ENCODE peak calls at places on chromosomes 13 and 19, in five cellular contexts. One of them, this sample, is unnamed.

GRCh38 chr19:42352216-42352892 is 26.9 kb downstream of the MEGF8 start:
- DNase-seq in H9: no peak
- DNase-seq in AG09309: no peak
- DNase-seq in GM10248: peak; percentile 57
- DNase-seq in RWPE1: no peak
- DNase-seq in this sample: peak; percentile 51

GRCh38 chr13:20126460-20127262 is 34.2 kb downstream of the GJA3 start:
- DNase-seq in H9: peak; percentile 27
- DNase-seq in AG09309: no peak
- DNase-seq in GM10248: no peak
- DNase-seq in RWPE1: no peak
- DNase-seq in this sample: no peak

GRCh38 chr13:77330009-77330471 is 3.1 kb upstream of the MYCBP2 start:
- DNase-seq in H9: no peak
- DNase-seq in AG09309: no peak
- DNase-seq in GM10248: no peak
- DNase-seq in RWPE1: no peak
- DNase-seq in this sample: no peak

GRCh38 chr13:98990701-98991100 is 12.8 kb upstream of the DOCK9 start:
- DNase-seq in H9: no peak
- DNase-seq in AG09309: no peak
- DNase-seq in GM10248: no peak
- DNase-seq in RWPE1: no peak
- DNase-seq in this sample: no peak

GRCh38 chr13:26208292-26208691 is 13.8 kb downstream of the RNF6 start:
- DNase-seq in H9: no peak
- DNase-seq in AG09309: no peak
- DNase-seq in GM10248: no peak
- DNase-seq in RWPE1: no peak
- DNase-seq in this sample: no peak

GRCh38 chr19:58003153-58003828 is 671 bp upstream of the ZNF606 start:
- DNase-seq in H9: peak; percentile 36
- DNase-seq in AG09309: no peak
- DNase-seq in GM10248: no peak
- DNase-seq in RWPE1: no peak
- DNase-seq in this sample: no peak

GRCh38 chr19:15294591-15294990 is 37.7 kb downstream of the BRD4 start:
- DNase-seq in H9: no peak
- DNase-seq in AG09309: no peak
- DNase-seq in GM10248: no peak
- DNase-seq in RWPE1: no peak
- DNase-seq in this sample: no peak

GRCh38 chr13:104816716-104817115 is 1718.7 kb downstream of the EFNB2 start:
- DNase-seq in H9: no peak
- DNase-seq in AG09309: no peak
- DNase-seq in GM10248: no peak
- DNase-seq in RWPE1: no peak
- DNase-seq in this sample: no peak

GRCh38 chr19:35153701-35154534 is 617 bp upstream of the FXYD5 start:
- DNase-seq in H9: peak; percentile 71
- DNase-seq in AG09309: no peak
- DNase-seq in GM10248: peak; percentile 81
- DNase-seq in RWPE1: peak; percentile 49
- DNase-seq in this sample: peak; percentile 82

GRCh38 chr13:40910324-40911050 is 108.6 kb downstream of the ELF1 start:
- DNase-seq in H9: no peak
- DNase-seq in AG09309: no peak
- DNase-seq in GM10248: no peak
- DNase-seq in RWPE1: peak; percentile 15
- DNase-seq in this sample: peak; percentile 30

GRCh38 chr13:92413452-92413851 is 813.2 kb upstream of the GPC6 start:
- DNase-seq in H9: no peak
- DNase-seq in AG09309: no peak
- DNase-seq in GM10248: no peak
- DNase-seq in RWPE1: no peak
- DNase-seq in this sample: no peak

GRCh38 chr13:35349673-35350278 is 126.7 kb downstream of the MAB21L1 start:
- DNase-seq in H9: no peak
- DNase-seq in AG09309: no peak
- DNase-seq in GM10248: peak; percentile 2
- DNase-seq in RWPE1: peak; percentile 4
- DNase-seq in this sample: peak; percentile 6

GRCh38 chr13:113924184-113924583 is 49.7 kb downstream of the C13orf46 start:
- DNase-seq in H9: no peak
- DNase-seq in AG09309: no peak
- DNase-seq in GM10248: no peak
- DNase-seq in RWPE1: no peak
- DNase-seq in this sample: no peak

GRCh38 chr13:27270594-27271520 is at the start of gene RASL11A:
- DNase-seq in H9: peak; percentile 89
- DNase-seq in AG09309: peak; percentile 58
- DNase-seq in GM10248: peak; percentile 87
- DNase-seq in RWPE1: peak; percentile 62
- DNase-seq in this sample: peak; percentile 86

GRCh38 chr19:6271251-6271650 is 8.5 kb downstream of the MLLT1 start:
- DNase-seq in H9: peak; percentile 55
- DNase-seq in AG09309: no peak
- DNase-seq in GM10248: no peak
- DNase-seq in RWPE1: no peak
- DNase-seq in this sample: no peak

GRCh38 chr13:114108141-114108761 is 24.2 kb downstream of the RASA3 start:
- DNase-seq in H9: no peak
- DNase-seq in AG09309: no peak
- DNase-seq in GM10248: no peak
- DNase-seq in RWPE1: no peak
- DNase-seq in this sample: no peak

GRCh38 chr19:14661372-14661924 is 13.2 kb downstream of the ADGRE3 start:
- DNase-seq in H9: no peak
- DNase-seq in AG09309: no peak
- DNase-seq in GM10248: no peak
- DNase-seq in RWPE1: no peak
- DNase-seq in this sample: no peak

GRCh38 chr19:42422092-42422575 is 5.1 kb downstream of the LIPE start:
- DNase-seq in H9: no peak
- DNase-seq in AG09309: no peak
- DNase-seq in GM10248: no peak
- DNase-seq in RWPE1: no peak
- DNase-seq in this sample: no peak

GRCh38 chr19:35240322-35240721 is 8.5 kb upstream of the LSR start:
- DNase-seq in H9: no peak
- DNase-seq in AG09309: no peak
- DNase-seq in GM10248: peak; percentile 10
- DNase-seq in RWPE1: no peak
- DNase-seq in this sample: no peak

GRCh38 chr19:32677657-32678056 is 2.0 kb downstream of the RGS9BP start:
- DNase-seq in H9: peak; percentile 50
- DNase-seq in AG09309: no peak
- DNase-seq in GM10248: no peak
- DNase-seq in RWPE1: no peak
- DNase-seq in this sample: no peak
- TF ChIP-seq CTCF in H9: peak; percentile 36
- TF ChIP-seq CTCF in AG09309: no peak
- TF ChIP-seq CTCF in GM10248: no peak
- TF ChIP-seq CTCF in RWPE1: no peak
- TF ChIP-seq CTCF in this sample: no peak

GRCh38 chr13:111540486-111540885 is 220.0 kb downstream of the TEX29 start:
- DNase-seq in H9: no peak
- DNase-seq in AG09309: no peak
- DNase-seq in GM10248: no peak
- DNase-seq in RWPE1: no peak
- DNase-seq in this sample: no peak
- TF ChIP-seq CTCF in H9: no peak
- TF ChIP-seq CTCF in AG09309: no peak
- TF ChIP-seq CTCF in GM10248: no peak
- TF ChIP-seq CTCF in RWPE1: no peak
- TF ChIP-seq CTCF in this sample: no peak

DNA sequence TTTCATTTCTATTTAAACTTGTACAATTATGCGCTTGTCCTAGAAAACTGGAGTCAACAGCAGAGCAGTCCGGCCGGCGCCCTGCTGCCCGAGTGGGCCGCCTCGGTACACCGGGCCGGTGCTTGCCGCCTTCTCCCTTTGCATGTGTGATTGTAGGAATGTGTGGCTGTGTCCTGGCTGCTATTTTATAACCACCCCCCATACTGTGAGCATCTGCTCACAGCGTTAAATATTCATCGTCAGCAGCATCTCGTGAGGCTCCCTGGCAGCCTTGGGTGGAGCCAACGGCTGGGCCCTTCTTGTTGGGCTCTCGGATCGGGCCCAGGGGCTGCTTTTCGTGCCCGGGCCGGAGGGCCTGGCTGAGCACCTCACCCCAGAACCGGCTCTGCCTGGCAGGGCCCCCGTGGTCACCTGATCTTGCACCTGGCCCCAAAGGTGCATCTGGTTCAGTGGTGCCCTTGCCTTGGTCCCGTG is 10.6 kb downstream of the PIAS4 start:
- DNase-seq in H9: no peak
- DNase-seq in AG09309: no peak
- DNase-seq in GM10248: no peak
- DNase-seq in RWPE1: no peak
- DNase-seq in this sample: no peak
- TF ChIP-seq CTCF in H9: no peak
- TF ChIP-seq CTCF in AG09309: no peak
- TF ChIP-seq CTCF in GM10248: no peak
- TF ChIP-seq CTCF in RWPE1: no peak
- TF ChIP-seq CTCF in this sample: no peak

GRCh38 chr19:10565028-10565566 is 713 bp downstream of the KRI1 start:
- DNase-seq in H9: peak; percentile 53
- DNase-seq in AG09309: no peak
- DNase-seq in GM10248: peak; percentile 78
- DNase-seq in RWPE1: peak; percentile 66
- DNase-seq in this sample: peak; percentile 82
- TF ChIP-seq CTCF in H9: peak; percentile 14
- TF ChIP-seq CTCF in AG09309: peak; percentile 34
- TF ChIP-seq CTCF in GM10248: peak; percentile 51
- TF ChIP-seq CTCF in RWPE1: peak; percentile 61
- TF ChIP-seq CTCF in this sample: peak; percentile 31

GRCh38 chr13:61286148-61286745 is 129.4 kb downstream of the PCDH20 start:
- DNase-seq in H9: peak; percentile 53
- DNase-seq in AG09309: no peak
- DNase-seq in GM10248: no peak
- DNase-seq in RWPE1: no peak
- DNase-seq in this sample: no peak
- TF ChIP-seq CTCF in H9: peak; percentile 74
- TF ChIP-seq CTCF in AG09309: no peak
- TF ChIP-seq CTCF in GM10248: no peak
- TF ChIP-seq CTCF in RWPE1: no peak
- TF ChIP-seq CTCF in this sample: no peak

DNA sequence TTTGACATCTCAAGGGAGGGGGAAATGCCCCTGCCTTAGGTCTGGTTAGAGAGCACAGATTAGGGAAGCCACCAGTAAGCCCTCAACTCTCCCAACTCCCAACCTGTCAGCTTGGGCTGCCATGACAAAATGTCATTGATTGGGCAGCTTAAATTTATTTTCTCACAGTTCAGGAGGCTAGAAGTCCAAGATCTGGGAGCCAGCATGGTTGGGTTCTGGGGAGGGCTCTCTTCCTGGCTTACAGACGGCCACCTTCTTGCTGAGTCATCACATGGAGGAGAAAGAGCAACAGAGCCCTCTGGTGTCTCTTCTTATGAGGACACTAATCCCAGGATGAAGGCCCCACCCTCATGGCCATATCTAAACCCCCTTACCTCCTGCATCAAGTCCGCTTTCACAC is 24.2 kb downstream of the C19orf12 start:
- DNase-seq in H9: peak; percentile 74
- DNase-seq in AG09309: no peak
- DNase-seq in GM10248: no peak
- DNase-seq in RWPE1: peak; percentile 58
- DNase-seq in this sample: peak; percentile 65
- TF ChIP-seq CTCF in H9: peak; percentile 74
- TF ChIP-seq CTCF in AG09309: peak; percentile 40
- TF ChIP-seq CTCF in GM10248: peak; percentile 44
- TF ChIP-seq CTCF in RWPE1: no peak
- TF ChIP-seq CTCF in this sample: no peak

GRCh38 chr13:49437705-49438104 is 6.2 kb downstream of the CAB39L start:
- DNase-seq in H9: no peak
- DNase-seq in AG09309: no peak
- DNase-seq in GM10248: no peak
- DNase-seq in RWPE1: no peak
- DNase-seq in this sample: no peak

GRCh38 chr13:49441312-49441711 is 2.6 kb downstream of the CAB39L start:
- DNase-seq in H9: no peak
- DNase-seq in AG09309: no peak
- DNase-seq in GM10248: no peak
- DNase-seq in RWPE1: no peak
- DNase-seq in this sample: no peak

GRCh38 chr13:49439609-49440008 is 4.3 kb downstream of the CAB39L start:
- DNase-seq in H9: no peak
- DNase-seq in AG09309: no peak
- DNase-seq in GM10248: no peak
- DNase-seq in RWPE1: no peak
- DNase-seq in this sample: no peak

GRCh38 chr13:49435992-49436391 is 7.9 kb downstream of the CAB39L start:
- DNase-seq in H9: no peak
- DNase-seq in AG09309: no peak
- DNase-seq in GM10248: no peak
- DNase-seq in RWPE1: no peak
- DNase-seq in this sample: no peak

DNA sequence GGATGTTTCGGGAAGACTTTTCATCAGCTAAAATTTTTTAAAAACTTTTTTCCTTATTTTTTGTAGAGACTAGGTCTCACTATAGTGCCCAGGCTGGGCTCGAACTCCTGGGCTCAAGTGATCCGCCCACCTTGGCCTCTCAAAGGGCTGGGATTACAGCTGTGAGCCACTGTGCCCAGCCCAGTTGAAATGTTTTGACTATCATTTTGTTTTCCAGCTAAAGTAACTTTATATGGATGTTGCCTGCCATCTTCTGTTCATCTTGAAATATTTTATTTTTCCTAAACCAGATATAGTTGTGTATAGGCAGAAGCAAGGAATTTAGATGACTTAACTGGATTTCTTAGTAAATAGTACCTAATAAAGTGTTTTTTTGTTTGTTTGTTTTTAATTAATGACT is 7.0 kb downstream of the CAB39L start:
- DNase-seq in H9: no peak
- DNase-seq in AG09309: no peak
- DNase-seq in GM10248: no peak
- DNase-seq in RWPE1: no peak
- DNase-seq in this sample: no peak
- TF ChIP-seq CTCF in H9: no peak
- TF ChIP-seq CTCF in AG09309: peak; percentile 21
- TF ChIP-seq CTCF in GM10248: no peak
- TF ChIP-seq CTCF in RWPE1: no peak
- TF ChIP-seq CTCF in this sample: no peak

This sample was measured in GM20000.